ENCODE peak calls at places on chromosomes 1 and 21, in four cellular contexts. J, M, U and W are unnamed samples.

GRCh38 chr1:46529031-46529630 is 22.3 kb downstream of the KNCN start:
- DNase-seq in J (no peak), M (no peak), U (no peak), W (no peak)

GRCh38 chr1:45478129-45478802 is 12.7 kb downstream of the TESK2 start:
- DNase-seq in J (no peak), M (no peak), U (no peak), W (no peak)

GRCh38 chr1:2624735-2625300 is 8.0 kb downstream of the MMEL1 start:
- DNase-seq in J (no peak), M (no peak), U (no peak), W (no peak)

GRCh38 chr1:226967665-226968064 is 27.6 kb downstream of the COQ8A start:
- DNase-seq in J (no peak), M (no peak), U (no peak), W (no peak)

GRCh38 chr1:46424730-46425129 is 30.6 kb downstream of the FAAH start:
- DNase-seq in J (no peak), M (no peak), U (no peak), W (no peak)

GRCh38 chr1:159879977-159880376 is 17.5 kb upstream of the VSIG8 start:
- DNase-seq in J (no peak), M (no peak), U (no peak), W (no peak)

GRCh38 chr1:36342426-36343185 is 19.2 kb upstream of the EVA1B start:
- DNase-seq in J (peak; percentile 48), M (no peak), U (no peak), W (no peak)

GRCh38 chr1:169094897-169095569 is 11.5 kb upstream of the ATP1B1 start:
- DNase-seq in J (no peak), M (no peak), U (no peak), W (no peak)

GRCh38 chr1:40911105-40911504 is 48.9 kb upstream of the CITED4 start:
- DNase-seq in J (no peak), M (no peak), U (no peak), W (no peak)

GRCh38 chr1:211579434-211580302 is 707 bp upstream of the SLC30A1 start:
- DNase-seq in J (no peak), M (no peak), U (peak; percentile 21), W (peak; percentile 87)

GRCh38 chr1:90384152-90384650 is 332.9 kb downstream of the BARHL2 start:
- DNase-seq in J (no peak), M (no peak), U (no peak), W (no peak)

GRCh38 chr1:85199667-85200366 is 999 bp downstream of the SYDE2 start:
- DNase-seq in J (no peak), M (no peak), U (no peak), W (no peak)

GRCh38 chr1:172070055-172070454 is 228.8 kb downstream of the DNM3 start:
- DNase-seq in J (no peak), M (no peak), U (no peak), W (no peak)

GRCh38 chr1:172068334-172068733 is 227.0 kb downstream of the DNM3 start:
- DNase-seq in J (no peak), M (no peak), U (no peak), W (no peak)

GRCh38 chr1:172069535-172069934 is 228.2 kb downstream of the DNM3 start:
- DNase-seq in J (no peak), M (no peak), U (no peak), W (no peak)
- TF ChIP-seq RFX5 in J (no peak), M (no peak), U (no peak), W (no peak)

GRCh38 chr1:192573499-192573898 is 2.1 kb upstream of the RGS1 start:
- DNase-seq in J (no peak), M (no peak), U (no peak), W (no peak)
- TF ChIP-seq ATF2 in J (no peak), M (no peak), U (no peak), W (no peak)

GRCh38 chr1:63690966-63691365 is 82.9 kb upstream of the ROR1 start:
- DNase-seq in J (no peak), M (no peak), U (no peak), W (no peak)

GRCh38 chr1:63693956-63694607 is 79.7 kb upstream of the ROR1 start:
- DNase-seq in J (no peak), M (no peak), U (no peak), W (no peak)

GRCh38 chr1:63686696-63687095 is 87.1 kb upstream of the ROR1 start:
- DNase-seq in J (no peak), M (no peak), U (no peak), W (no peak)

GRCh38 chr1:63688302-63688701 is 85.5 kb upstream of the ROR1 start:
- DNase-seq in J (no peak), M (no peak), U (no peak), W (no peak)

GRCh38 chr1:63691672-63692425 is 82.0 kb upstream of the ROR1 start:
- DNase-seq in J (peak; percentile 55), M (no peak), U (no peak), W (peak; percentile 71)
- TF ChIP-seq RFX5 in J (no peak), M (no peak), U (no peak), W (no peak)

GRCh38 chr21:31624181-31624580 is 35.3 kb upstream of the SOD1 start:
- DNase-seq in J (no peak), M (no peak), U (no peak), W (no peak)
- TF ChIP-seq ATF2 in J (no peak), M (no peak), U (no peak), W (no peak)

GRCh38 chr1:28716336-28716735 is 20.4 kb upstream of the YTHDF2 start:
- DNase-seq in J (no peak), M (no peak), U (no peak), W (no peak)

GRCh38 chr1:28719332-28719619 is 17.5 kb upstream of the YTHDF2 start:
- DNase-seq in J (no peak), M (no peak), U (no peak), W (no peak)

GRCh38 chr1:28718166-28718565 is 18.6 kb upstream of the YTHDF2 start:
- DNase-seq in J (no peak), M (no peak), U (no peak), W (no peak)

GRCh38 chr1:28720376-28720775 is 16.4 kb upstream of the YTHDF2 start:
- DNase-seq in J (no peak), M (no peak), U (no peak), W (no peak)

DNA sequence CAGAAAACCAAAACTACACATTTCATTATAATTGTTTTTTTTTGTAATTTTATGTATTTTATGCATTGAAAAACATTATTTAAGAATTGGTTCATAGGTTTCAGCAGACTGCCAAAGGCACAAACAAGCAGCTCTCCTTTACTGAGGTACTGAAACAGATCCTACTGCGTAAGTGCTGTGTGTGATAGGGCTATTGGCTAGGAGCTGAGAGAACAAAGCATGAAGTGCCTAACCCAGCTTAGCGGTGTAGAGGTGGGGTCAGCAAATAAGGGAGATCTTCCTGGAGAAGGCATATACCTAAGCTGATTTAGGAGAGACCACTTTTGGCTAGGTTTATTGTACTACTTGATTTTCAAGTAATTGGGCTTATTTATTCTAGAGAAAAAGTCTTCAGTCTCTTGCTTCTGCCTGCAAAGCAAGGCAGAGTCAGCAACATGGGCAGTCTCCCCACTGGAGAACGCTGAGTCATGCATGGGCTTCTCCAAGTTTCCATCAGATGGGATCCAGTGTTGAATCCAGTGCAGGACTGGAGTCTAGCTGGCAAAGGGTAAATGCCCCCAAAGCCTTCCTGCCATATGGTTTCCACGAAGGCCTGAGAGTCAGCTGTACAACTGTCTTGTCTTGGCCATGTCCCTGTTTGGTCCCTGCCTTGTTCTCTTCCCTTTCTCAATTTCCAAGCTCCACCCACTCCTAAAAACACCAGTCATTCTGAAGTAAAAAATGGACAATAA is 18.0 kb upstream of the YTHDF2 start:
- DNase-seq in J (peak; percentile 57), M (no peak), U (no peak), W (no peak)
- TF ChIP-seq RFX5 in J (no peak), M (no peak), U (no peak), W (no peak)